ENCODE peak calls at places on chromosome 18, in five cellular contexts. J, P, O, S and D are unnamed samples.

GRCh38 chr18:37429768-37430167 is 135.8 kb downstream of the CELF4 start:
- DNase-seq in J (no peak), P (no peak), O (no peak), S (no peak), D (no peak)

GRCh38 chr18:67302043-67302442 is 214.5 kb downstream of the DSEL start:
- DNase-seq in J (no peak), P (peak; percentile 51), O (no peak), S (no peak), D (no peak)

GRCh38 chr18:43627833-43628370 is 350.6 kb upstream of the SYT4 start:
- DNase-seq in J (no peak), P (no peak), O (no peak), S (no peak), D (no peak)

GRCh38 chr18:8778824-8779223 is 73.5 kb downstream of the MTCL1 start:
- DNase-seq in J (no peak), P (no peak), O (no peak), S (no peak), D (no peak)

GRCh38 chr18:55351980-55352714 is 235.8 kb downstream of the TCF4 start:
- DNase-seq in J (no peak), P (peak; percentile 16), O (no peak), S (no peak), D (no peak)

GRCh38 chr18:61893304-61893970 is 630 bp upstream of the RNF152 start:
- DNase-seq in J (peak; percentile 14), P (peak; percentile 61), O (no peak), S (no peak), D (no peak)

GRCh38 chr18:12287684-12288405 is 20.2 kb upstream of the TUBB6 start:
- DNase-seq in J (peak; percentile 66), P (peak; percentile 95), O (peak; percentile 23), S (no peak), D (peak; percentile 40)

GRCh38 chr18:21441670-21442069 is 158.8 kb downstream of the ESCO1 start:
- DNase-seq in J (no peak), P (no peak), O (no peak), S (no peak), D (no peak)

GRCh38 chr18:6775702-6776101 is 46.2 kb downstream of the ARHGAP28 start:
- DNase-seq in J (no peak), P (no peak), O (no peak), S (no peak), D (no peak)

GRCh38 chr18:12278765-12279682 is 24.9 kb downstream of the CIDEA start:
- DNase-seq in J (no peak), P (peak; percentile 98), O (peak; percentile 74), S (peak; percentile 78), D (no peak)

GRCh38 chr18:23884712-23885375 is 129.7 kb upstream of the TTC39C start:
- DNase-seq in J (no peak), P (no peak), O (peak; percentile 12), S (no peak), D (no peak)

GRCh38 chr18:78773819-78774218 is 205.8 kb upstream of the SALL3 start:
- DNase-seq in J (no peak), P (no peak), O (no peak), S (no peak), D (no peak)

GRCh38 chr18:44804033-44804432 is 123.3 kb downstream of the SETBP1 start:
- DNase-seq in J (no peak), P (no peak), O (no peak), S (no peak), D (no peak)

GRCh38 chr18:78390348-78390929 is 589.2 kb upstream of the SALL3 start:
- DNase-seq in J (no peak), P (no peak), O (no peak), S (no peak), D (no peak)

GRCh38 chr18:42196651-42197050 is 241.6 kb downstream of the PIK3C3 start:
- DNase-seq in J (no peak), P (peak; percentile 7), O (no peak), S (no peak), D (no peak)

GRCh38 chr18:62281684-62282083 is 43.4 kb upstream of the TNFRSF11A start:
- DNase-seq in J (no peak), P (peak; percentile 88), O (no peak), S (no peak), D (no peak)

GRCh38 chr18:31679133-31679731 is 5.1 kb downstream of the B4GALT6 start:
- DNase-seq in J (no peak), P (peak; percentile 46), O (no peak), S (no peak), D (peak; percentile 42)

GRCh38 chr18:67068608-67069007 is 447.9 kb downstream of the DSEL start:
- DNase-seq in J (no peak), P (no peak), O (no peak), S (no peak), D (no peak)

GRCh38 chr18:72935744-72936143 is 68.0 kb upstream of the NETO1 start:
- DNase-seq in J (no peak), P (no peak), O (no peak), S (no peak), D (peak; percentile 2)

GRCh38 chr18:58213445-58213844 is 169.4 kb downstream of the NEDD4L start:
- DNase-seq in J (no peak), P (peak; percentile 93), O (no peak), S (no peak), D (no peak)

GRCh38 chr18:79506191-79507075 is 110.7 kb downstream of the NFATC1 start:
- DNase-seq in J (no peak), P (no peak), O (no peak), S (no peak), D (no peak)

GRCh38 chr18:46916551-46917107 is 678 bp downstream of the PIAS2 start:
- DNase-seq in J (no peak), P (peak; percentile 36), O (peak; percentile 17), S (no peak), D (no peak)

GRCh38 chr18:50453732-50454131 is 78.9 kb downstream of the SKA1 start:
- DNase-seq in J (no peak), P (no peak), O (no peak), S (no peak), D (no peak)

GRCh38 chr18:31649894-31650719 is 34.3 kb downstream of the B4GALT6 start:
- DNase-seq in J (no peak), P (no peak), O (no peak), S (no peak), D (no peak)

GRCh38 chr18:49398331-49398730 is 62.1 kb downstream of the DYM start:
- DNase-seq in J (no peak), P (no peak), O (no peak), S (no peak), D (no peak)
- TF ChIP-seq MAFK in J (no peak), P (no peak), O (no peak), S (no peak), D (no peak)

DNA sequence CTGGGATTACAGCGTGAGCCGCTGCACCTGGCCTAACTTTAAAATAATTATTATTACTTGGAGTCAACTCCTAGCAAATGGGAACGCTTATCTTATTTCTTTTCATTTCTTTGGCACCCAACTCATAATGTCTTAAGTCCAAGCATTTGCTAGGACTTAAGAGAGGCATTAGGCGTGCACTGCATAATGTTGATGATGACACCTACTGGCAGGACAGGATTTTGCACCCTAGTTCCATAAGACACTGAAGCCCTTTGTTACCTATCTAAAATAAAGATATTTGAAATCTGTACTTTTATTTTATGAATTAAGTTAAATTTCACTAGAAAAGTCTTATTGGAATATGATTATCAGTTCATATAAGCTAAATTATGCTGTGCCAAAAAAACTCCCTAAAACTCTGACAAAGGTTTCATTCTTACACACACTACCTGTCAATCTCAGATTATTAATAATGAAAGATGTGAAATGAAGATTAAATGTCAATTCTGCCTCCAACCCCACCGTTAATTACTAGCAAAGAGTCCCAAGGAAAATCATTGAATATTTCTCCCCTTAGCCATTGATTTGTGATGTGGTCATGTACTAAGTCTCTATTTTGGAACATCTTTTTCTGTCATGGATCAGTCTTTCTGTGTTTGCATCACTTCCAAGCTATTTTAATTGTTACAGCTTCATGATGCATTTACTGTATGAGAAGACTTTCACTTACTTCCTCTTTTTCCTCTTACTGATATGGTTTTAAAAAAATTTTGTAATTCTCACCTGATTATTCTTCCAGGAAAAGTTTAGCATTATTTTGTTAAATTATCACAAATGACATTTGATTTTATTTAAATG is 12.7 kb upstream of the CDH2 start:
- DNase-seq in J (peak; percentile 18), P (peak; percentile 87), O (peak; percentile 54), S (no peak), D (no peak)
- TF ChIP-seq CTCF in J (no peak), P (peak; percentile 91), O (peak; percentile 82), S (peak; percentile 44), D (peak; percentile 48)

DNA sequence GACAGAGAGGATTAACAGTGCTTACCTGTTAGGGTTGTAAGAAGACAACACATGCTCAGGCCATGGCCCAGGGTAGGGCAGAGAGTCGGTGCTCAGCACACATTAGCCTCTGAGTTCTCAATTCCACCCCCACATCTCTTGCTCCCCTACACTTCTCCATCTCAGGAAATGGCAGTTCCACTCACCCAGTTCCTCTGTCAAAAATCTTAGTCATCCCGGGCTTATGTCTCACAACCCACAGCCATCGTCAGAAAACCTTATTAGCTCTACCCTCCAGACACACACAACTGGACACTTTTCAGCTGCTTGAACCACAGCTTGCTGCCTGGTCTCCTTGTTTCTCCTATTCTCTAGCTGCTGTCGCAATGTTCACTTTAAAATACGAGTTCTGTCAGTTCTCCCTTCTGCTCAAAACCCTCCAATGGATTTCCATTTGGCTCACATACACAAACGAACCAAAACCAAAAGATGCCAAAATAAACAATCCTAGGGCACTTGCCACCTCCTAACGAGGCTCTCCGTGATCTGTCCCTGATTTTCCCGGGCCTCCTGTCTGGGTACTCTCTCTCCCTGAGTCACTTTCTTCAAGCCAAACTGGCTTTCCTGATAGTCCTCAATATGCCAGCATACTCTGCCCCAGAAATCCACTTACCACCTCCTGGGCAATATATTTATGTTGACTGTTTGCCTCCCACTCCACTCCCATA is 89.7 kb downstream of the KCTD1 start:
- DNase-seq in J (no peak), P (peak; percentile 80), O (no peak), S (no peak), D (no peak)
- TF ChIP-seq MAFK in J (no peak), P (no peak), O (no peak), S (no peak), D (no peak)

DNA sequence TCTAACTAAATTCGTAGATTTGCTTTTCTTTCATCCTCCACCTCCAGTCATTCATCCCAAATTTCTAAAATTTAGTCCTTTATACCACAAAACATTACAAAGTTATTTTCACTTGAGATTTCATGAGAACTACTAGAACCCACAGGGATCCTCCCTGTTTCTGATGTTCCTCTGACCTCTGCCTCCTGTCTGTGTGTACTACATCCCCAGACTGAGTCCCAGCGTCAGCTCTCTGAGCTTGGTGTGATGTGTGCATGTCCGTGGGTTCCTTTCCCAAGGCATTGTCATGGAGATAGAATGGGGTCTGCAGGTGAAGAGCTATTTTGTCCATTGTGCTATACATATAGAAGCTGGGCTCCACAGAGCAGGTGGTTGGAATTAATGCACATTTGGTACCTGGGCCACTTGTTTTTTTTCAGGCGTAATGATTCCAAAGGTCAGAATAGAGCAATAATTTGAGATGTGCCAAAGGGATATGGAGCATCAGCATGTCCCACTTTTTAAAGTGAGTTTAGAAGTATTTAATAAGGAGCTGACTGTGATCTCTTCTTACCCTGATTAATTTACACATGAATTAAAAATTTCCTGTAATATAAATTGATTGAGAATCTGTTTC is 151.2 kb upstream of the BOD1L2 start:
- DNase-seq in J (no peak), P (no peak), O (no peak), S (no peak), D (no peak)
- TF ChIP-seq CTCF in J (no peak), P (no peak), O (peak; percentile 45), S (peak; percentile 55), D (no peak)

GRCh38 chr18:10417191-10417590 is 37.2 kb upstream of the APCDD1 start:
- DNase-seq in J (no peak), P (no peak), O (no peak), S (no peak), D (no peak)
- TF ChIP-seq MAFK in J (no peak), P (no peak), O (no peak), S (no peak), D (no peak)

GRCh38 chr18:69559604-69560003 is 158.9 kb downstream of the DOK6 start:
- DNase-seq in J (no peak), P (no peak), O (no peak), S (no peak), D (no peak)
- TF ChIP-seq CTCF in J (no peak), P (no peak), O (no peak), S (no peak), D (no peak)